ENCODE peak calls at places on chromosomes 7 and 10, in five cellular contexts. One of them, this sample, is unnamed.

GRCh38 chr7:130221746-130222145 is 14.1 kb downstream of the SSMEM1 start:
- DNase-seq in K562: no peak
- DNase-seq in upper lobe of left lung: no peak
- DNase-seq in endothelial cell of umbilical vein: no peak
- DNase-seq in transverse colon: no peak
- DNase-seq in this sample: no peak

GRCh38 chr10:58414270-58415041 is 29.2 kb downstream of the TFAM start:
- DNase-seq in endothelial cell of umbilical vein: no peak
- DNase-seq in K562: no peak
- DNase-seq in transverse colon: no peak
- DNase-seq in upper lobe of left lung: no peak
- DNase-seq in this sample: no peak

GRCh38 chr10:132109341-132110072 is 43.8 kb downstream of the JAKMIP3 start:
- DNase-seq in endothelial cell of umbilical vein: no peak
- DNase-seq in transverse colon: no peak
- DNase-seq in K562: no peak
- DNase-seq in upper lobe of left lung: no peak
- DNase-seq in this sample: no peak

GRCh38 chr10:131645756-131646155 is 255.1 kb upstream of the PPP2R2D start:
- DNase-seq in transverse colon: no peak
- DNase-seq in upper lobe of left lung: no peak
- DNase-seq in K562: no peak
- DNase-seq in endothelial cell of umbilical vein: no peak
- DNase-seq in this sample: no peak

GRCh38 chr10:83492004-83492403 is 647.3 kb upstream of the GHITM start:
- DNase-seq in upper lobe of left lung: no peak
- DNase-seq in endothelial cell of umbilical vein: no peak
- DNase-seq in K562: no peak
- DNase-seq in transverse colon: no peak
- DNase-seq in this sample: no peak

GRCh38 chr7:26627871-26628270 is 236.5 kb downstream of the SKAP2 start:
- DNase-seq in K562: no peak
- DNase-seq in transverse colon: no peak
- DNase-seq in endothelial cell of umbilical vein: no peak
- DNase-seq in upper lobe of left lung: peak
- DNase-seq in this sample: no peak

GRCh38 chr7:29113384-29114102 is 32.8 kb downstream of the CPVL start:
- DNase-seq in transverse colon: peak
- DNase-seq in upper lobe of left lung: no peak
- DNase-seq in endothelial cell of umbilical vein: peak
- DNase-seq in K562: no peak
- DNase-seq in this sample: no peak

GRCh38 chr7:30932562-30932961 is 20.9 kb downstream of the AQP1 start:
- DNase-seq in transverse colon: no peak
- DNase-seq in K562: peak
- DNase-seq in endothelial cell of umbilical vein: no peak
- DNase-seq in upper lobe of left lung: no peak
- DNase-seq in this sample: no peak

GRCh38 chr10:970311-971149 is 17.7 kb upstream of the GTPBP4 start:
- DNase-seq in transverse colon: no peak
- DNase-seq in K562: no peak
- DNase-seq in endothelial cell of umbilical vein: peak
- DNase-seq in upper lobe of left lung: no peak
- DNase-seq in this sample: no peak

GRCh38 chr10:127337801-127338200 is 141.4 kb upstream of the INSYN2A start:
- DNase-seq in endothelial cell of umbilical vein: peak
- DNase-seq in K562: no peak
- DNase-seq in transverse colon: no peak
- DNase-seq in upper lobe of left lung: no peak
- DNase-seq in this sample: no peak

GRCh38 chr10:27743736-27744477 is 1.7 kb downstream of the MKX start:
- DNase-seq in transverse colon: peak
- DNase-seq in upper lobe of left lung: peak
- DNase-seq in K562: no peak
- DNase-seq in endothelial cell of umbilical vein: no peak
- DNase-seq in this sample: peak

GRCh38 chr10:73785721-73786511 is 510 bp downstream of the ZSWIM8 start:
- DNase-seq in upper lobe of left lung: peak
- DNase-seq in K562: peak
- DNase-seq in endothelial cell of umbilical vein: peak
- DNase-seq in transverse colon: peak
- DNase-seq in this sample: no peak

GRCh38 chr7:19663816-19664531 is 44.9 kb downstream of the POLR1F start:
- DNase-seq in transverse colon: no peak
- DNase-seq in endothelial cell of umbilical vein: no peak
- DNase-seq in K562: no peak
- DNase-seq in upper lobe of left lung: no peak
- DNase-seq in this sample: peak

GRCh38 chr7:2260820-2261219 is 18.8 kb downstream of the NUDT1 start:
- DNase-seq in K562: no peak
- DNase-seq in endothelial cell of umbilical vein: no peak
- DNase-seq in upper lobe of left lung: peak
- DNase-seq in transverse colon: no peak
- DNase-seq in this sample: no peak

GRCh38 chr10:94293344-94293743 is 69.4 kb downstream of the NOC3L start:
- DNase-seq in endothelial cell of umbilical vein: peak
- DNase-seq in transverse colon: no peak
- DNase-seq in K562: no peak
- DNase-seq in upper lobe of left lung: no peak
- DNase-seq in this sample: no peak

GRCh38 chr10:113982296-113982695 is 61.4 kb upstream of the ADRB1 start:
- DNase-seq in endothelial cell of umbilical vein: no peak
- DNase-seq in transverse colon: no peak
- DNase-seq in upper lobe of left lung: no peak
- DNase-seq in K562: no peak
- DNase-seq in this sample: no peak

GRCh38 chr10:77223532-77224460 is 413.8 kb downstream of the KCNMA1 start:
- DNase-seq in upper lobe of left lung: no peak
- DNase-seq in transverse colon: no peak
- DNase-seq in endothelial cell of umbilical vein: no peak
- DNase-seq in K562: no peak
- DNase-seq in this sample: no peak

GRCh38 chr10:91935886-91936285 is 12.3 kb downstream of the BTAF1 start:
- DNase-seq in endothelial cell of umbilical vein: no peak
- DNase-seq in upper lobe of left lung: no peak
- DNase-seq in K562: no peak
- DNase-seq in transverse colon: no peak
- DNase-seq in this sample: no peak

GRCh38 chr7:131331806-131332205 is 4.1 kb downstream of the MKLN1 start:
- DNase-seq in K562: no peak
- DNase-seq in upper lobe of left lung: no peak
- DNase-seq in transverse colon: no peak
- DNase-seq in endothelial cell of umbilical vein: no peak
- DNase-seq in this sample: no peak

GRCh38 chr10:52486840-52487611 is 172.9 kb downstream of the DKK1 start:
- DNase-seq in endothelial cell of umbilical vein: peak
- DNase-seq in upper lobe of left lung: no peak
- DNase-seq in transverse colon: no peak
- DNase-seq in K562: no peak
- DNase-seq in this sample: no peak

GRCh38 chr7:29641651-29642050 is 78.0 kb downstream of the PRR15 start:
- DNase-seq in transverse colon: no peak
- DNase-seq in K562: no peak
- DNase-seq in upper lobe of left lung: no peak
- DNase-seq in endothelial cell of umbilical vein: peak
- DNase-seq in this sample: no peak

GRCh38 chr10:29304259-29305030 is 15.6 kb downstream of the LYZL1 start:
- DNase-seq in K562: peak
- DNase-seq in transverse colon: peak
- DNase-seq in endothelial cell of umbilical vein: peak
- DNase-seq in upper lobe of left lung: no peak
- DNase-seq in this sample: peak

GRCh38 chr7:114944742-114945625 is 23.1 kb downstream of the MDFIC start:
- DNase-seq in endothelial cell of umbilical vein: peak
- DNase-seq in K562: no peak
- DNase-seq in transverse colon: peak
- DNase-seq in upper lobe of left lung: no peak
- DNase-seq in this sample: no peak

GRCh38 chr10:11546581-11546980 is 64.9 kb downstream of the USP6NL start:
- DNase-seq in upper lobe of left lung: no peak
- DNase-seq in transverse colon: no peak
- DNase-seq in K562: no peak
- DNase-seq in endothelial cell of umbilical vein: peak
- DNase-seq in this sample: no peak

GRCh38 chr10:79505771-79506351 is 6.5 kb upstream of the EIF5AL1 start:
- DNase-seq in K562: no peak
- DNase-seq in upper lobe of left lung: no peak
- DNase-seq in endothelial cell of umbilical vein: no peak
- DNase-seq in transverse colon: no peak
- DNase-seq in this sample: no peak

GRCh38 chr10:44576715-44577191 is 191.9 kb upstream of the CXCL12 start:
- DNase-seq in K562: no peak
- DNase-seq in endothelial cell of umbilical vein: no peak
- DNase-seq in upper lobe of left lung: no peak
- DNase-seq in transverse colon: no peak
- DNase-seq in this sample: no peak

GRCh38 chr10:17003151-17003550 is 126.5 kb downstream of the CUBN start:
- DNase-seq in transverse colon: no peak
- DNase-seq in endothelial cell of umbilical vein: peak
- DNase-seq in K562: peak
- DNase-seq in upper lobe of left lung: no peak
- DNase-seq in this sample: no peak

GRCh38 chr10:46175831-46176230 is 111.0 kb upstream of the ANTXRL start:
- DNase-seq in transverse colon: no peak
- DNase-seq in upper lobe of left lung: no peak
- DNase-seq in K562: no peak
- DNase-seq in endothelial cell of umbilical vein: no peak
- DNase-seq in this sample: no peak

DNA sequence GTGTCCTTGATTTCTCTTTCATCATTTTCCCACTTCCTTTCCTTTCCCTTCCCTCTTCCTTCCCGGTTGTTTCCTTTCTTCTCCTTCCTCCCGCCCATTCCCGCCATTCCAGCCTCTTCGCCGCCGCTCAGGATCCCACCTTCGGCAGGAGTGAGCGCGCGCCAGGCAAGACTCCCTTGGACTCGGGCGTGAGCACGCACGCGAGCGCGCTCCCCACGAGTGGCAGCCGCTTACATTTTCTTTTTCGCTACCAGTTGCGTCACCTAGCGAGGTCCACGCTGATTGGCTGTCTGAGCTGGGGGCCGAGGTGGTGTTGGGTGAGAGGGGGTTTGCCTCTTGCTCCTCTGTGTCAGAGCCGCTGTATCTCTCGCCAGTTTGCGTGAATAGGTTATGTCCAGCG is 11.8 kb downstream of the ZAN start:
- DNase-seq in transverse colon: peak
- DNase-seq in upper lobe of left lung: peak
- DNase-seq in K562: peak
- DNase-seq in endothelial cell of umbilical vein: peak
- DNase-seq in this sample: no peak
- TF ChIP-seq POLR2A in transverse colon: no peak
- TF ChIP-seq POLR2A in upper lobe of left lung: no peak
- TF ChIP-seq POLR2A in K562: peak
- TF ChIP-seq POLR2A in endothelial cell of umbilical vein: no peak
- TF ChIP-seq POLR2A in this sample: no peak

DNA sequence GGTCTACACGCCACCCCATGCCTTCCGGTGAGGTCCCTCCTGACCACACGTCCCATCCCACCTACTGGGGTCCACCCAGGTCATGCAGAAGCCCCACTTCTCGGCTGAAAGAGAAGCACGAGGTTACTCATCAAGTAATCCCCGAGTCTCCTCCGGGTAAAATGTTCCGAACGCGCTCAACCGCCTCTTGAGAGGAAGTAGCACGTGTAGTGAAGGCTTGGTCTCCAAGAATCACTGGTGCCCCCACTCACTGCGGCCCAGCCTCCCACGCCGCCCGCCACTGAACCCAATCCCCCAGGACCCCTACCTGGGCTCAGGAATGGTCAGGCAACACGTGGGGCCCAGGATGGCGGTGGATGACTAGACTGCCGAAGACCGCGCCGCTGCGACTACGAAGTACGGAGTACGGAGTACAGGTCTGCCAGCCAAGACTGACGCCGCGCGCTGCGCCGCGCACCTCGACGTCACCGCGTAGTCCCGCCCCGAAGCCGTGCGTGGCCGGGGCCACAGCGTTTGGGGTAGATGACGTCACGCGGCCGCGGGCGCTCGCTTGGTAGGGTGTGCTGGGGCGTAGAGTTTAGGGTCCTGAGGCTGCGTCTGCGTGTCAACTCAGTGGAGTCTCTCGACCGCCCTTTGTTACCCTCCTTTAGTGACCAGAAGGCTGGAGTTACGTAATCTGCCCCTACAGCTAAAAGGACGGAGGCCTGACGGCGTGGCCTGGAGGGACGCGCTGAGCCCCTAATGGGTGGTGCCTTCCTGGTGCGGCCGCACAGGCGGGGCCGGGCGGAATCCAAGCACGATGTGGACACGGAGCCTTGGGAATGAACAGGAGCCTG is 7.6 kb upstream of the MYO1G start:
- DNase-seq in transverse colon: peak
- DNase-seq in endothelial cell of umbilical vein: peak
- DNase-seq in K562: peak
- DNase-seq in upper lobe of left lung: peak
- DNase-seq in this sample: peak
- TF ChIP-seq POLR2A in transverse colon: peak
- TF ChIP-seq POLR2A in endothelial cell of umbilical vein: peak
- TF ChIP-seq POLR2A in K562: peak
- TF ChIP-seq POLR2A in upper lobe of left lung: peak
- TF ChIP-seq POLR2A in this sample: peak

GRCh38 chr7:45088821-45089313 is at the start of gene NACAD:
- DNase-seq in upper lobe of left lung: peak
- DNase-seq in transverse colon: peak
- DNase-seq in K562: peak
- DNase-seq in endothelial cell of umbilical vein: peak
- DNase-seq in this sample: no peak
- TF ChIP-seq POLR2A in upper lobe of left lung: no peak
- TF ChIP-seq POLR2A in transverse colon: no peak
- TF ChIP-seq POLR2A in K562: no peak
- TF ChIP-seq POLR2A in endothelial cell of umbilical vein: no peak
- TF ChIP-seq POLR2A in this sample: no peak

GRCh38 chr10:133401500-133401899 is 7.5 kb downstream of the MTG1 start:
- DNase-seq in transverse colon: no peak
- DNase-seq in K562: no peak
- DNase-seq in upper lobe of left lung: peak
- DNase-seq in endothelial cell of umbilical vein: no peak
- DNase-seq in this sample: no peak

GRCh38 chr10:133403359-133403758 is 9.4 kb downstream of the MTG1 start:
- DNase-seq in endothelial cell of umbilical vein: no peak
- DNase-seq in upper lobe of left lung: no peak
- DNase-seq in K562: no peak
- DNase-seq in transverse colon: no peak
- DNase-seq in this sample: no peak

GRCh38 chr10:133400624-133401424 is 6.9 kb downstream of the MTG1 start:
- DNase-seq in upper lobe of left lung: no peak
- DNase-seq in endothelial cell of umbilical vein: no peak
- DNase-seq in K562: no peak
- DNase-seq in transverse colon: no peak
- DNase-seq in this sample: no peak

GRCh38 chr10:133399123-133399601 is 5.2 kb downstream of the MTG1 start:
- DNase-seq in K562: no peak
- DNase-seq in endothelial cell of umbilical vein: no peak
- DNase-seq in upper lobe of left lung: no peak
- DNase-seq in transverse colon: no peak
- DNase-seq in this sample: no peak

GRCh38 chr10:133401981-133402725 is 8.2 kb downstream of the MTG1 start:
- DNase-seq in upper lobe of left lung: peak
- DNase-seq in endothelial cell of umbilical vein: no peak
- DNase-seq in K562: no peak
- DNase-seq in transverse colon: no peak
- DNase-seq in this sample: no peak
- TF ChIP-seq POLR2A in upper lobe of left lung: no peak
- TF ChIP-seq POLR2A in endothelial cell of umbilical vein: no peak
- TF ChIP-seq POLR2A in K562: no peak
- TF ChIP-seq POLR2A in transverse colon: no peak
- TF ChIP-seq POLR2A in this sample: no peak

This sample was measured in GM12891.